ENCODE peak calls at places on chromosomes 16 and 17, in seven cellular contexts. V is fibroblast of lung, P is astrocyte, A is AG04450, J is ascending aorta, F is lower leg skin, H is adrenal gland. N is an unnamed sample.

GRCh38 chr17:81566461-81567126 is 14.4 kb upstream of the FAAP100 start:
- DNase-seq in A (peak), F (no peak), P (peak), V (peak), H (peak), J (peak), N (peak)

GRCh38 chr16:50487528-50487927 is 60.7 kb upstream of the NKD1 start:
- DNase-seq in H (no peak), P (no peak), F (no peak), J (no peak), A (no peak), V (no peak), N (no peak)

GRCh38 chr17:8018436-8018835 is 16.0 kb downstream of the GUCY2D start:
- DNase-seq in F (no peak), V (no peak), A (no peak), J (peak), P (no peak), H (no peak), N (no peak)

GRCh38 chr17:50909765-50910661 is 43.9 kb upstream of the TOB1 start:
- DNase-seq in F (no peak), J (no peak), H (no peak), A (no peak), V (no peak), P (no peak), N (no peak)

GRCh38 chr17:47692137-47692894 is 1.6 kb upstream of the TBKBP1 start:
- DNase-seq in P (no peak), H (no peak), V (no peak), F (peak), J (no peak), A (no peak), N (no peak)

GRCh38 chr17:7208027-7208571 is 11.5 kb downstream of the DLG4 start:
- DNase-seq in H (peak), V (no peak), P (no peak), A (no peak), F (no peak), J (no peak), N (no peak)

GRCh38 chr16:2003827-2004641 is 5.6 kb downstream of the ZNF598 start:
- DNase-seq in H (peak), P (peak), V (peak), F (peak), J (peak), A (peak), N (peak)

GRCh38 chr16:28846933-28847273 is 755 bp upstream of the TUFM start:
- DNase-seq in V (no peak), H (no peak), A (no peak), P (no peak), F (no peak), J (no peak), N (no peak)

GRCh38 chr17:6135216-6135615 is 65.0 kb downstream of the WSCD1 start:
- DNase-seq in V (no peak), P (no peak), A (no peak), J (no peak), F (no peak), H (no peak), N (no peak)

GRCh38 chr17:73247728-73248127 is 14.0 kb downstream of the CPSF4L start:
- DNase-seq in H (no peak), J (no peak), P (no peak), V (peak), F (no peak), A (no peak), N (peak)

GRCh38 chr17:42673266-42673884 is 3.4 kb downstream of the PLEKHH3 start:
- DNase-seq in P (no peak), F (no peak), V (no peak), H (no peak), J (peak), A (no peak), N (no peak)

GRCh38 chr16:15729152-15729551 is 79.1 kb downstream of the NDE1 start:
- DNase-seq in A (no peak), P (no peak), V (no peak), H (no peak), F (no peak), J (no peak), N (no peak)

GRCh38 chr17:60598001-60598736 is 1.8 kb upstream of the PPM1D start:
- DNase-seq in F (no peak), A (no peak), J (no peak), P (no peak), V (no peak), H (no peak), N (no peak)

GRCh38 chr16:27980076-27980775 is 83.3 kb downstream of the GSG1L start:
- DNase-seq in V (no peak), J (peak), A (no peak), H (no peak), P (no peak), F (peak), N (no peak)

GRCh38 chr16:75860654-75861053 is 134.4 kb upstream of the CPHXL start:
- DNase-seq in F (no peak), A (no peak), P (no peak), H (no peak), J (no peak), V (no peak), N (no peak)

GRCh38 chr17:78745407-78746088 is 36.5 kb downstream of the CYTH1 start:
- DNase-seq in J (no peak), F (no peak), H (peak), V (peak), A (no peak), P (no peak), N (peak)

GRCh38 chr16:73129455-73129854 is 81.5 kb upstream of the ZFHX3 start:
- DNase-seq in J (no peak), H (no peak), V (no peak), A (no peak), F (no peak), P (no peak), N (no peak)

GRCh38 chr17:67377727-67378443 is 804 bp downstream of the PITPNC1 start:
- DNase-seq in P (peak), H (peak), V (peak), F (peak), A (no peak), J (peak), N (peak)

GRCh38 chr17:12693640-12694039 is 27.9 kb downstream of the MYOCD start:
- DNase-seq in V (no peak), F (no peak), A (no peak), J (no peak), P (no peak), H (no peak), N (peak)

GRCh38 chr16:24717411-24717810 is 12.0 kb upstream of the TNRC6A start:
- DNase-seq in H (no peak), A (no peak), P (peak), F (no peak), V (no peak), J (no peak), N (peak)

GRCh38 chr16:88434353-88434690 is 18.8 kb upstream of the ZFPM1 start:
- DNase-seq in A (no peak), F (no peak), V (no peak), H (no peak), J (no peak), P (no peak), N (no peak)

GRCh38 chr17:8365143-8365542 is 11.4 kb downstream of the KRABD2 start:
- DNase-seq in H (no peak), P (peak), J (no peak), A (no peak), F (no peak), V (peak), N (peak)

GRCh38 chr16:50354629-50355456 is 13.9 kb downstream of the BRD7 start:
- DNase-seq in P (no peak), H (no peak), A (no peak), F (no peak), V (peak), J (no peak), N (no peak)

GRCh38 chr16:56625943-56626654 is 518 bp downstream of the MT1E start:
- DNase-seq in H (peak), A (no peak), V (peak), F (peak), J (peak), P (peak), N (peak)

GRCh38 chr17:67215991-67216421 is 29.0 kb downstream of the HELZ start:
- DNase-seq in H (no peak), V (peak), P (no peak), J (no peak), F (no peak), A (no peak), N (no peak)

GRCh38 chr17:11023639-11024479 is 186.0 kb upstream of the PIRT start:
- DNase-seq in P (no peak), V (no peak), J (no peak), A (no peak), F (no peak), H (no peak), N (no peak)

GRCh38 chr17:11031787-11032186 is 193.9 kb upstream of the PIRT start:
- DNase-seq in J (no peak), A (no peak), V (no peak), F (peak), P (no peak), H (no peak), N (no peak)

GRCh38 chr17:11028349-11028748 is 190.5 kb upstream of the PIRT start:
- DNase-seq in P (no peak), F (no peak), J (no peak), V (no peak), A (no peak), H (no peak), N (no peak)

DNA sequence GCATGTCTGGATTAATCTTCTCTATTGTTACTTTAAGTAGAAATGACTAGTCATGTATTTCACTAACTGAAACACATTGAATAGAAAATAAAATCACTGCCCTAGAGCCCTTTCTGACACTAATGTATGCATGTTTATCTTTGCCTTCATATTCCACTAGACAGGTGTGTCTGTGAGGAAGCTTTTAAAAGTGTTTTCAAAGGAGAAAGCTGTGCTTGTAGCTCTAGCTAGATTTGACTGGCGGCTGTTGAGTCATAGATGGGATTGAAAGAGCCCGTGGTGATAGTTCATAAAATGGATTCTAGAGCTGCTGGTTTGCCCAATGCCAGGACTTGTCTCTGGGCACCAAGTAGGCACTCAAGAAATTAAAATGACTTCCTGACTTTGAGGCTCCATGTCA is 189.0 kb upstream of the PIRT start:
- DNase-seq in V (no peak), J (no peak), F (no peak), H (no peak), A (no peak), P (no peak), N (no peak)
- TF ChIP-seq CTCF in V (no peak), J (no peak), F (no peak), H (no peak), A (no peak), P (no peak), N (no peak)

GRCh38 chr16:4263504-4264436 is 9.1 kb downstream of the TFAP4 start:
- DNase-seq in F (peak), H (peak), V (peak), P (no peak), J (peak), A (peak), N (peak)
- H3K4me3 ChIP-seq in F (no peak), H (no peak), V (no peak), P (no peak), J (no peak), A (peak), N (peak)

GRCh38 chr16:23494188-23494587 is 16.1 kb downstream of the GGA2 start:
- DNase-seq in P (no peak), V (no peak), A (no peak), F (no peak), H (no peak), J (no peak), N (no peak)

GRCh38 chr16:23498863-23499262 is 11.4 kb downstream of the GGA2 start:
- DNase-seq in J (no peak), H (peak), A (no peak), F (no peak), P (no peak), V (no peak), N (no peak)

GRCh38 chr16:23497543-23497868 is 12.8 kb downstream of the GGA2 start:
- DNase-seq in V (no peak), J (no peak), H (no peak), P (no peak), F (no peak), A (no peak), N (no peak)

GRCh38 chr16:23499801-23500200 is 10.5 kb downstream of the GGA2 start:
- DNase-seq in F (no peak), A (no peak), P (no peak), V (no peak), J (no peak), H (no peak), N (no peak)

DNA sequence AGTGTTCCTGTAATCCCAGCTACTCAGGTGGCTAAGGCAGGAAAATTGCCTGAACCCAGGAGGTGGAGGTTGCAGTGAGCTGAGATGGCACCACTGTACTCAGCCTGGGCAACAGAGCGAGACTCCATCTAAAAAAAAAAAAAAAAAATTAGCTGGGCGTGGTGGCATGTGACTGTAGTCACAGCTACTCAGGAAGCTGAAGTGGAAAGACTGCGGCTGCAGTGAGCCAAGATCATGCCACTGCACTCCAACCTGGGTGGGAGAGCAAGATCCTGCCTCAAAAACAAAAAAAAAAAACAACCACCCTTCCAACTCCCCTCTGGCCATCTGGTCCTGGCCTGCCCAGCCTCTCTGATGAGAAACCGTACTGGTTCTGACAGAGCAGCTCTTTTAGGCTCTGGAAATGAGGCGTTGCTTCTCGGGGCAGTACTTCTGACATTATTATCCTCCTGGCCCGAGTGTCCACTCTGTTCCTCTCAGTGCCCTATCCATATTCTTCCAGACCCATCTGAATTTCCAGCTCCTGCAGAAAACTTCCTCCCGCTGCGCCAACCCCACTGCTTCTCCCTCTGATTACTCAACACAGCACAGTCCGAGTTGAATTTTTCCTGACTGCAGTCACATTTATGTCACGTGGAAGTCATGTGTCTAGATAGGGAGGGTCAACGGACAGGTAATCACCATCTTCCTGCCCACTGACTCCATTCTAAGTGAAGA is 13.3 kb downstream of the GGA2 start:
- DNase-seq in F (peak), A (no peak), P (no peak), V (peak), J (no peak), H (peak), N (peak)
- TF ChIP-seq CTCF in F (no peak), A (no peak), P (no peak), V (no peak), J (no peak), H (no peak), N (no peak)

DNA sequence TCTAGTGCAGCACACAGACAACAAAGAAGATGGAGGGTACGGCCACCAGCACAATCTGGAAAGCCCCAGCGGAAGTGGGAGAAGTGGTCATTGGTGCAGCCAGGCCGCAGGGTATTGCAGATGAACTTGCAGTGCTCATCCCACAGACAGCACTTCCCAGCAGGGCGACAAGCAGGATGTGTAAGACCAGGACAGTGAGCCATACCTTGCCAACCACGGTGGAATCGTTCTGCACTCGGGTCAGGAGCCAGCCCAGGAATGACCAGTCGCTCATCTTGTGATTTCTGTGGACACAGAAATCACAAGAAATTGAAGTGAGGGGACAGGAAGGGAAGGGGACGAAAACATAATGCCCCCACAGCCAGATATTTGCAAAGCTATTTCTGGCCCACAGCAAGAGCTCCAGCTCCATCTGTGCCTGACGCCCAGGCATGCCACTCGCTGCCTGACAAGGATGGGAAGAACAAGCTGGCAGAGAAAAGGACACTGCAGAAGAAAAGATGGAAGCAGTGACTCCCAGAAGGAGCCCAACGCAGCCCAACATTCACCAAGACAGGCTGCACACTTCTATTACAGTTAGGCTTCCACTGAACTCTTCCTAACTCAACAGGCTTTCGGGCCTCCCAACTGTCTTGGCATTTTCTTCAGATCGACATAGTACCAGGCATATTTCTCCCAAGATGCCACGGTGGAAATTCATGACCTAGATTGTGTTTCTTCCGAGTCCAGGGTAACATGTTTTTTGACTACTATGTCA is 17.5 kb upstream of the MYO18A start:
- DNase-seq in A (no peak), P (no peak), J (no peak), F (peak), V (no peak), H (no peak), N (no peak)
- H3K4me3 ChIP-seq in A (no peak), P (no peak), J (no peak), F (no peak), V (no peak), H (no peak), N (no peak)

DNA sequence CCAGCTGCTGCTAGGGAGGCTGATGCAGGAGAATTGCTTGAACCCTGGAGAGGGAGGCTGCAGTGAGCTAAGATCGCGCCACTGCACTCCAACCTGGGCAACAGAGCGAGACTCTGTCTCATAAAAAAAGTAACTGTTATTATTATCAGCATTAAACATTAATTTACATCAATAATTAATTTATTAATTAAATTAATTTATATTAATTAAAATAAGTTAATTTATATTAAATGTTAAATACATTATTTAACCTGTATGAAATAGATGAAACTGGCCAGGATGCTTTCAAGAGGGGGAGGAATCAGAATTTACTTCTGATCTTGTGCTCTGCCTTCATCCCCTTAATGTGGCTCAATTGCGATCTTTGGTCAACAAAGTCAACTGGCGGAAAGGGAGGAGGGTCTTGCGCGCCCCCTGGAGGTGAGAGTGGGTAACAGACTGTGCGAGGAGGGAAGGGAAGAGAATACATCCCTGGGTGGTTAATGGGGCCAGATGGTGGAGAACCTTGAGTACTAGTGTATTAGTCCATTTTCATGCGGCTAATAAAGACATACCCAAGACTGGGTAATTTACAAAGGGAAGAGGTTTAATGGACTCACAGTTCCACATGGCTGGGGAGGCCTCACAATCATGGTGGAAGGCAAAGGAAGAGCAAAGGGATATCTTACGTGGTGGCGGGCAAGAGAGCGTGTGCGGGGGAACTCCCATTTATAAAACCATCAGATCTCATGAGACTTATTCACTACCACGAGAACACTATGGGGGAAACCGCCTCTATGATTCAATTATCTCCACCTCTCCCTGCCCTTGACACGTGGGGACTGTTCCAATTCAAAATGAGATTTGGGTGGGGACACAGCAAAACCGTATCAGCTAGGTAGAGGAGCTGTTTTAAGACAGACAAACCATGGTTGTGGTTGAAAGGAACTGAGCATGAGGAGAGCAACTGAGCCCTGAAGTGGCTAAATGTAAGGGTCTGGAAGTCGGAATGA is 15.7 kb upstream of the CPPED1 start:
- DNase-seq in A (no peak), V (peak), F (peak), H (peak), J (peak), P (no peak), N (peak)
- TF ChIP-seq CTCF in A (peak), V (peak), F (peak), H (peak), J (peak), P (peak), N (peak)